ENCODE peak calls at places on chromosomes 6 and 20, in four cellular contexts. X is NB4, Y is endothelial cell of umbilical vein, L is stomach. M is an unnamed sample.

GRCh38 chr6:84139311-84139710 is 88.1 kb downstream of the CEP162 start:
- DNase-seq in L (no peak), X (no peak), Y (no peak), M (no peak)

GRCh38 chr6:7542878-7543394 is 1.5 kb downstream of the DSP start:
- DNase-seq in L (peak; percentile 85), X (peak; percentile 70), Y (no peak), M (no peak)

GRCh38 chr6:22332726-22333125 is 35.9 kb upstream of the PRL start:
- DNase-seq in X (no peak), Y (no peak), L (no peak), M (no peak)

GRCh38 chr6:154261688-154262397 is 94.8 kb downstream of the IPCEF1 start:
- DNase-seq in Y (no peak), X (no peak), L (no peak), M (peak; percentile 25)

GRCh38 chr6:11386323-11386722 is 151.2 kb upstream of the TMEM170B start:
- DNase-seq in X (no peak), L (no peak), Y (no peak), M (no peak)

GRCh38 chr20:49063279-49063678 is 17.2 kb downstream of the CSE1L start:
- DNase-seq in Y (no peak), X (no peak), L (no peak), M (no peak)

GRCh38 chr6:38997128-38997761 is 51.3 kb upstream of the GLP1R start:
- DNase-seq in X (peak; percentile 57), Y (peak; percentile 18), L (peak; percentile 39), M (peak; percentile 40)

GRCh38 chr6:26158581-26159416 is 71.6 kb downstream of the HFE start:
- DNase-seq in Y (peak; percentile 67), X (peak; percentile 91), L (peak; percentile 73), M (peak; percentile 84)

GRCh38 chr20:47559141-47559540 is 57.5 kb downstream of the NCOA3 start:
- DNase-seq in L (no peak), Y (no peak), X (no peak), M (no peak)

GRCh38 chr6:21987501-21987957 is 309.3 kb downstream of the PRL start:
- DNase-seq in X (peak; percentile 82), L (peak; percentile 44), Y (peak; percentile 96), M (no peak)

GRCh38 chr6:159582736-159583135 is 110.3 kb downstream of the SOD2 start:
- DNase-seq in Y (no peak), X (no peak), L (no peak), M (no peak)

GRCh38 chr6:22320750-22321149 is 23.9 kb upstream of the PRL start:
- DNase-seq in X (no peak), L (no peak), Y (peak; percentile 79), M (no peak)

GRCh38 chr20:19815553-19815991 is 57.5 kb downstream of the RIN2 start:
- DNase-seq in X (peak; percentile 68), Y (peak; percentile 98), L (no peak), M (no peak)

GRCh38 chr20:38175221-38176030 is 10.4 kb upstream of the TGM2 start:
- DNase-seq in L (no peak), Y (no peak), X (no peak), M (no peak)

GRCh38 chr6:136547336-136547735 is 2.9 kb downstream of the MAP7 start:
- DNase-seq in L (no peak), X (peak; percentile 68), Y (no peak), M (peak; percentile 4)

GRCh38 chr6:156396791-156397418 is 380.3 kb upstream of the ARID1B start:
- DNase-seq in X (no peak), L (no peak), Y (no peak), M (no peak)

GRCh38 chr6:25844518-25844917 is 12.7 kb upstream of the SLC17A1 start:
- DNase-seq in Y (no peak), L (no peak), X (no peak), M (no peak)

GRCh38 chr20:48115511-48115910 is 330.2 kb upstream of the SULF2 start:
- DNase-seq in L (no peak), Y (no peak), X (no peak), M (no peak)

GRCh38 chr6:143673638-143674037 is 4.1 kb upstream of the PHACTR2 start:
- DNase-seq in Y (peak; percentile 84), X (no peak), L (peak; percentile 64), M (no peak)

GRCh38 chr20:37303637-37304036 is 14.2 kb downstream of the MANBAL start:
- DNase-seq in X (no peak), Y (no peak), L (no peak), M (no peak)

GRCh38 chr20:45912344-45912682 is 358 bp upstream of the PLTP start:
- DNase-seq in Y (no peak), X (no peak), L (no peak), M (no peak)

GRCh38 chr20:45911486-45912343 is at the start of gene PLTP:
- DNase-seq in Y (peak; percentile 78), X (peak; percentile 81), L (peak; percentile 58), M (peak; percentile 69)

GRCh38 chr20:45909336-45909808 is 2.6 kb downstream of the PLTP start:
- DNase-seq in Y (no peak), X (no peak), L (no peak), M (no peak)

GRCh38 chr20:45909817-45910669 is 1.9 kb downstream of the PLTP start:
- DNase-seq in Y (no peak), X (peak; percentile 43), L (no peak), M (peak; percentile 30)

GRCh38 chr20:45910670-45911485 is 1.1 kb downstream of the PLTP start:
- DNase-seq in X (peak; percentile 100), Y (peak; percentile 100), L (peak; percentile 99), M (peak; percentile 100)
- TF ChIP-seq POLR2A in X (peak; percentile 98), Y (peak; percentile 30), L (no peak), M (peak; percentile 64)

GRCh38 chr20:62066339-62066982 is 780 bp upstream of the TAF4 start:
- DNase-seq in X (peak; percentile 70), Y (peak; percentile 59), L (peak; percentile 57), M (peak; percentile 80)

GRCh38 chr20:62064788-62065668 is 653 bp downstream of the TAF4 start:
- DNase-seq in L (peak; percentile 40), X (peak; percentile 48), Y (no peak), M (peak; percentile 43)

GRCh38 chr20:62066983-62067433 is 1.3 kb upstream of the TAF4 start:
- DNase-seq in Y (no peak), X (no peak), L (no peak), M (peak; percentile 61)

GRCh38 chr20:62063981-62064787 is 1.5 kb downstream of the TAF4 start:
- DNase-seq in Y (no peak), L (peak; percentile 72), X (no peak), M (no peak)

DNA sequence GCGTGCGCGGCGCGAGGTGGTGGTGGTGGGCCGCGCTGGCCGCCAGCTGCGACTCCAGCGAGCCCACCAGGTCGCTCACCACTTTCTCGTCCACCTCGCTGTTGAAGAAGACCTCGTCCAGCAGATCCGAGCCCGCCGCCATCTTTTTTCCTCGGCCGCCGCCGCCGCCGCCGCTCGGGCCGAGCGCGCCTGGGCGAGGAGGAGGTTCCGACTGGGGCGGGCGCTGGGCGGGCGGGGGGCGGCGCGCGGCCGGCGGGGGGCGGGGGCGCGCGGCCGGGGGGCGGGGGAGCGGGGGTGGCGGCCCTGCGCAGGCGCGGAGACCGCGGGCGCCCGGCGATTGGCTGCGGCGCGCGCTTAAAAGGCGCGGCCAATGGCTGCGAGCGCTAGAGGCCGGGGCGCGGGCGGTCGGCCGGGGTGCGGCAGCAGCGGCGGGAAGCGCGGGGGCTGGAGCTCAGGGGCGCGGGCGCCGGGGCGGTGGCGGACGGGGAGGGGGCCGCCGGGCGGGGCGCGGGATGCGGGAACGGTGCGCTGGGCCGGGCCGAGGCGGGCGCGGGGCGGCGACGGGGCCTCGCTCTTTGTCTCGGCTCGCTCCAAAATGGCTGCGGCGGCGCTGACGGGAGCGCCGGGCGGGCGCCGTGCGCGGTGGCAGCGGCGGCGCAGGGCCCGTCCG is at the start of gene TAF4:
- DNase-seq in X (peak; percentile 81), Y (peak; percentile 58), L (peak; percentile 81), M (peak; percentile 87)
- TF ChIP-seq POLR2A in X (peak; percentile 91), Y (peak; percentile 97), L (no peak), M (no peak)

GRCh38 chr6:4571011-4571410 is 205.2 kb upstream of the CDYL start:
- DNase-seq in X (no peak), L (no peak), Y (no peak), M (no peak)
- TF ChIP-seq POLR2A in X (no peak), L (no peak), Y (no peak), M (no peak)

DNA sequence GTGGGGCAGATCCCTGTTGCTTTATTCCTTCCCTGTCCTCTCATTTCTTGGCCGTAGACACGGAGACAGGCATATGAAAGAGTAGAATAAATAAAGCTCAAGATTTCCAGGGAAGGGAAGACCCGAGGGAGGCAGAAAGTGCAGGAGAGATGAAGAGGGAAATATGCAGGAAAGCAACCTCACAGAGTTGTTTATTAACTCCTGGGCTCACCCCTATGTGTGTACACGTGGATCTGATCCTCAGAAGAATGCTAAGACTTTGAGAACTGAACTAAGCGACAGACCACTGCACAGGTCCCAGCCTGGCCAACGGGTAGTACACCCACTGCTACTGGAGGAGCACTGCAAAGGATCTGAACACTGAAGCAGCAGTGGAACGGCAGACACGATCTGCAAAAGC is 156.2 kb downstream of the KIF16B start:
- DNase-seq in Y (no peak), L (no peak), X (no peak), M (no peak)
- TF ChIP-seq POLR2A in Y (no peak), L (no peak), X (no peak), M (no peak)

M was measured in erythroblast.